ENCODE peak calls at places on chromosome 21, in seven cellular contexts. L is CD8-positive, alpha-beta memory T cell; K is endothelial cell; H is hepatocyte; O is A172; U is RPMI7951; B is lung microvascular endothelial cell. V is an unnamed sample.

GRCh38 chr21:15566692-15567091 is 163.1 kb upstream of the USP25 start:
- DNase-seq in H (no peak), L (no peak), K (no peak), B (no peak), U (no peak), O (no peak), V (no peak)

GRCh38 chr21:38129711-38130110 is 127.1 kb upstream of the KCNJ15 start:
- DNase-seq in U (no peak), L (no peak), K (no peak), O (no peak), B (no peak), H (no peak), V (no peak)

GRCh38 chr21:29434081-29434480 is 135.4 kb downstream of the BACH1 start:
- DNase-seq in K (no peak), H (no peak), B (no peak), U (no peak), O (no peak), L (no peak), V (no peak)

GRCh38 chr21:43900690-43901089 is 35.7 kb downstream of the AGPAT3 start:
- DNase-seq in K (no peak), B (peak; percentile 35), H (no peak), U (no peak), L (no peak), O (no peak), V (no peak)

GRCh38 chr21:34705032-34705431 is 36.2 kb downstream of the CLIC6 start:
- DNase-seq in B (no peak), L (no peak), U (no peak), K (no peak), O (no peak), H (no peak), V (no peak)

GRCh38 chr21:36478941-36479340 is 981 bp downstream of the CLDN14 start:
- DNase-seq in U (no peak), B (peak; percentile 39), H (no peak), O (peak; percentile 35), K (peak; percentile 21), L (no peak), V (peak; percentile 57)

GRCh38 chr21:45535341-45536081 is 6.7 kb downstream of the SLC19A1 start:
- DNase-seq in H (no peak), L (no peak), B (no peak), K (no peak), O (no peak), U (no peak), V (peak; percentile 9)

GRCh38 chr21:34552324-34553198 is 40.6 kb upstream of the KCNE1 start:
- DNase-seq in B (peak; percentile 58), H (no peak), O (no peak), U (peak; percentile 17), K (no peak), L (no peak), V (no peak)

GRCh38 chr21:34795152-34796141 is 126.7 kb downstream of the CLIC6 start:
- DNase-seq in B (peak; percentile 90), H (peak; percentile 68), K (no peak), O (peak; percentile 57), U (peak; percentile 74), L (no peak), V (no peak)

GRCh38 chr21:36163780-36164426 is 7.3 kb downstream of the DOP1B start:
- DNase-seq in O (no peak), K (no peak), H (no peak), L (no peak), B (no peak), U (no peak), V (no peak)

GRCh38 chr21:32717851-32718316 is 9.9 kb downstream of the SYNJ1 start:
- DNase-seq in U (no peak), L (no peak), K (no peak), H (no peak), O (no peak), B (no peak), V (no peak)

GRCh38 chr21:41857771-41858300 is 21.3 kb downstream of the PRDM15 start:
- DNase-seq in O (no peak), K (no peak), L (no peak), H (no peak), B (no peak), U (no peak), V (no peak)

GRCh38 chr21:46109251-46110221 is 11.6 kb downstream of the COL6A2 start:
- DNase-seq in H (no peak), O (no peak), L (no peak), U (peak; percentile 47), B (no peak), K (no peak), V (no peak)

GRCh38 chr21:29443398-29444010 is 144.8 kb downstream of the BACH1 start:
- DNase-seq in K (no peak), O (no peak), B (no peak), H (no peak), U (no peak), L (no peak), V (no peak)

GRCh38 chr21:27645285-27645684 is 678.4 kb upstream of the ADAMTS5 start:
- DNase-seq in B (no peak), H (no peak), O (no peak), K (no peak), L (no peak), U (peak; percentile 1), V (no peak)

GRCh38 chr21:28832013-28832714 is 160.5 kb downstream of the LTN1 start:
- DNase-seq in O (peak; percentile 54), K (no peak), B (no peak), H (no peak), U (peak; percentile 34), L (peak; percentile 30), V (no peak)

GRCh38 chr21:35303085-35303484 is 254.0 kb upstream of the RUNX1 start:
- DNase-seq in B (no peak), H (peak; percentile 31), L (no peak), O (peak; percentile 98), U (peak; percentile 94), K (no peak), V (no peak)

GRCh38 chr21:34745557-34746255 is 76.9 kb downstream of the CLIC6 start:
- DNase-seq in O (peak; percentile 89), H (peak; percentile 88), L (peak; percentile 39), B (peak; percentile 86), K (peak; percentile 76), U (peak; percentile 84), V (peak; percentile 74)

GRCh38 chr21:25273945-25274344 is 333.3 kb downstream of the MRPL39 start:
- DNase-seq in K (no peak), B (no peak), H (no peak), U (no peak), O (no peak), L (no peak), V (no peak)

GRCh38 chr21:26909972-26910371 is 56.9 kb downstream of the ADAMTS5 start:
- DNase-seq in B (no peak), L (no peak), K (peak; percentile 53), H (peak; percentile 39), O (no peak), U (peak; percentile 21), V (peak; percentile 55)

GRCh38 chr21:23021481-23021880 is 2023.3 kb downstream of the NCAM2 start:
- DNase-seq in B (no peak), U (no peak), O (no peak), H (no peak), K (no peak), L (no peak), V (no peak)

GRCh38 chr21:23612210-23612609 is 1995.1 kb downstream of the MRPL39 start:
- DNase-seq in B (no peak), H (no peak), O (no peak), K (no peak), U (no peak), L (no peak), V (no peak)

GRCh38 chr21:43355925-43356289 is 71.0 kb downstream of the SIK1 start:
- DNase-seq in B (no peak), O (no peak), U (no peak), H (peak; percentile 44), L (no peak), K (no peak), V (no peak)

GRCh38 chr21:45145146-45145545 is 70.8 kb downstream of the ADARB1 start:
- DNase-seq in K (no peak), O (no peak), U (no peak), H (no peak), B (no peak), L (no peak), V (no peak)

GRCh38 chr21:26107439-26107838 is 63.1 kb downstream of the APP start:
- DNase-seq in U (no peak), H (no peak), L (no peak), K (no peak), O (no peak), B (no peak), V (no peak)

GRCh38 chr21:36743008-36743407 is 44.1 kb downstream of the SIM2 start:
- DNase-seq in U (no peak), O (no peak), L (no peak), B (no peak), H (no peak), K (no peak), V (no peak)

GRCh38 chr21:26164311-26164710 is 6.3 kb downstream of the APP start:
- DNase-seq in U (no peak), B (no peak), O (no peak), L (no peak), H (no peak), K (no peak), V (no peak)

GRCh38 chr21:43864313-43864805 is 664 bp upstream of the AGPAT3 start:
- DNase-seq in H (peak; percentile 81), L (peak; percentile 45), U (peak; percentile 24), O (no peak), B (peak; percentile 53), K (no peak), V (peak; percentile 67)